ENCODE peak calls at places on chromosomes 12 and 14, in ten cellular contexts. O, Z, R, C, H, F, W, P, U and A are unnamed samples.

GRCh38 chr14:54207075-54207474 is 189.7 kb upstream of the CDKN3 start:
- DNase-seq in O (no peak), Z (no peak), R (no peak), C (no peak), H (no peak), F (no peak), W (no peak), P (no peak), U (no peak), A (no peak)

GRCh38 chr14:89340200-89340667 is 76.8 kb downstream of the FOXN3 start:
- DNase-seq in O (no peak), Z (no peak), R (peak), C (no peak), H (peak), F (no peak), W (no peak), P (no peak), U (no peak), A (no peak)

GRCh38 chr14:90628825-90629224 is 187.4 kb downstream of the TTC7B start:
- DNase-seq in O (no peak), Z (no peak), R (no peak), C (no peak), H (no peak), F (no peak), W (no peak), P (no peak), U (no peak), A (no peak)

GRCh38 chr14:100530270-100531072 is 56.7 kb downstream of the BEGAIN start:
- DNase-seq in O (peak), Z (peak), R (peak), C (no peak), H (no peak), F (peak), W (no peak), P (no peak), U (peak), A (no peak)

GRCh38 chr14:73007835-73008234 is 19.1 kb downstream of the ZFYVE1 start:
- DNase-seq in O (no peak), Z (no peak), R (peak), C (no peak), H (no peak), F (no peak), W (no peak), P (no peak), U (no peak), A (no peak)

GRCh38 chr12:131072446-131073230 is 118.9 kb downstream of the ADGRD1 start:
- DNase-seq in O (peak), Z (peak), R (no peak), C (no peak), H (no peak), F (peak), W (peak), P (no peak), U (no peak), A (no peak)

GRCh38 chr12:72295101-72295500 is 22.9 kb downstream of the TRHDE start:
- DNase-seq in O (no peak), Z (no peak), R (no peak), C (no peak), H (peak), F (no peak), W (peak), P (no peak), U (no peak), A (no peak)

GRCh38 chr12:8461426-8461825 is 5.7 kb downstream of the CLEC6A start:
- DNase-seq in O (no peak), Z (no peak), R (no peak), C (no peak), H (no peak), F (no peak), W (no peak), P (no peak), U (no peak), A (no peak)

GRCh38 chr14:103679351-103679750 is 35.9 kb downstream of the XRCC3 start:
- DNase-seq in O (peak), Z (peak), R (no peak), C (no peak), H (peak), F (no peak), W (no peak), P (no peak), U (no peak), A (no peak)

GRCh38 chr12:836952-837351 is 84.6 kb downstream of the WNK1 start:
- DNase-seq in O (no peak), Z (no peak), R (no peak), C (no peak), H (no peak), F (no peak), W (no peak), P (no peak), U (no peak), A (no peak)

GRCh38 chr14:105882626-105883025 is 356.2 kb downstream of the TMEM121 start:
- DNase-seq in O (peak), Z (peak), R (no peak), C (no peak), H (no peak), F (peak), W (peak), P (no peak), U (peak), A (no peak)

GRCh38 chr14:105888151-105888550 is 361.8 kb downstream of the TMEM121 start:
- DNase-seq in O (peak), Z (no peak), R (no peak), C (no peak), H (no peak), F (peak), W (no peak), P (no peak), U (peak), A (no peak)

GRCh38 chr14:105884808-105885281 is 358.5 kb downstream of the TMEM121 start:
- DNase-seq in O (peak), Z (peak), R (no peak), C (no peak), H (no peak), F (peak), W (peak), P (no peak), U (peak), A (no peak)

GRCh38 chr14:105883066-105884005 is 357.0 kb downstream of the TMEM121 start:
- DNase-seq in O (peak), Z (peak), R (no peak), C (no peak), H (no peak), F (peak), W (peak), P (no peak), U (peak), A (peak)

GRCh38 chr14:105885561-105886320 is 359.4 kb downstream of the TMEM121 start:
- DNase-seq in O (peak), Z (peak), R (no peak), C (no peak), H (no peak), F (peak), W (peak), P (no peak), U (peak), A (no peak)
- H3K4me3 ChIP-seq in O (no peak), Z (no peak), R (no peak), C (no peak), H (no peak), F (no peak), W (no peak), P (no peak), U (no peak), A (no peak)

GRCh38 chr12:116423053-116423452 is 136.1 kb upstream of the MAP1LC3B2 start:
- DNase-seq in O (no peak), Z (no peak), R (peak), C (no peak), H (peak), F (no peak), W (no peak), P (no peak), U (no peak), A (no peak)

GRCh38 chr12:116427200-116427932 is 131.8 kb upstream of the MAP1LC3B2 start:
- DNase-seq in O (no peak), Z (no peak), R (peak), C (no peak), H (no peak), F (no peak), W (no peak), P (no peak), U (no peak), A (no peak)

GRCh38 chr12:116426391-116427136 is 132.6 kb upstream of the MAP1LC3B2 start:
- DNase-seq in O (peak), Z (no peak), R (peak), C (peak), H (peak), F (peak), W (peak), P (peak), U (peak), A (peak)

GRCh38 chr12:116421785-116422538 is 137.2 kb upstream of the MAP1LC3B2 start:
- DNase-seq in O (no peak), Z (no peak), R (no peak), C (no peak), H (no peak), F (no peak), W (no peak), P (no peak), U (no peak), A (no peak)

DNA sequence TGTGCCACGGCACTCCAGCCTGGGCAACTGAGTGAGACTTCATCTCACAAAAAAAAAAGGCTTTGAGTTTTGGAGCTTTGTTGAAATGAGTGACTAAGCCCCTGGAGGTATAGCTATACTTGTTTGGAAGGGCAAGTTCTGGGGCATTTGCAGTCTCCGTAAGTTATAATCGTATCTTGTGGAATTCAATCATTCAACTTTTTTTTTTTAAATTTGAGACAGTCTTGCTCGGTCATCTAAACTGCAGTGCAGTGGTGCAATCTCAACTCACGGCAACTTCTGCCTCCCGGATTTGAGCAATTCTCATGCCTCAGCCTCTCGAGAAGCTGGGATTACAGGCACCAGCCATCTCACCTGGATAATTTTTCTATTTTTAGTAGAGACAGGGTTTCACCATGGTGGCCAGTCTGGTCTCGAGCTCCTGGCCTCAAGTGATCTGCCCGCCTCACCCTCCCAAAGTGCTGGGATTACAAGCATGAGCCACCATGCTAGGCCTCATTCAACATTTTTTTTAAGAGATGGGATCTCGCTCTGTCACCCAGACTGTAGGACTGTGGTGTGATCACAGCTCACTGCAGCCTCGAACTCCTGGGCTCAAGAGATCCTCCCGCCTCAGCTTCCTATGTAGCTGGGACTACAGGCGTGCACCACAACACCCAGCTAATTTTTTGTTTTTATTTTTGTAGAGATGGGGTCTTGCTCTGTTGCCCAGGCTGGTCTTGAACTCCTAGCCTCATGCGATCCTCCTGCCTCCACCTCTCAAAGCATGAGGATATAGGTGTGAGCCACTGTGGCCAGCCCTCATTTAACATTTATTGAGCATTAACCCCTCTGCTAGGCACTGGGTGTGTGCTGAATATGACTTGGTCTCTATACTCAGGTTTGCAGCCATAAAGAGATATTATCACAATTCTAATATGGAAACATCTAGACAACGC is 133.7 kb upstream of the MAP1LC3B2 start:
- DNase-seq in O (no peak), Z (no peak), R (no peak), C (no peak), H (no peak), F (no peak), W (no peak), P (no peak), U (no peak), A (no peak)
- H3K27ac ChIP-seq in O (no peak), Z (no peak), R (peak), C (peak), H (no peak), F (peak), W (peak), P (no peak), U (no peak), A (peak)

GRCh38 chr12:51847830-51848727 is at the start of gene FIGNL2:
- DNase-seq in O (no peak), Z (no peak), R (peak), C (no peak), H (no peak), F (no peak), W (no peak), P (no peak), U (no peak), A (no peak)
- H3K4me3 ChIP-seq in O (peak), Z (peak), R (peak), C (peak), H (peak), F (peak), W (peak), P (peak), U (peak), A (peak)

DNA sequence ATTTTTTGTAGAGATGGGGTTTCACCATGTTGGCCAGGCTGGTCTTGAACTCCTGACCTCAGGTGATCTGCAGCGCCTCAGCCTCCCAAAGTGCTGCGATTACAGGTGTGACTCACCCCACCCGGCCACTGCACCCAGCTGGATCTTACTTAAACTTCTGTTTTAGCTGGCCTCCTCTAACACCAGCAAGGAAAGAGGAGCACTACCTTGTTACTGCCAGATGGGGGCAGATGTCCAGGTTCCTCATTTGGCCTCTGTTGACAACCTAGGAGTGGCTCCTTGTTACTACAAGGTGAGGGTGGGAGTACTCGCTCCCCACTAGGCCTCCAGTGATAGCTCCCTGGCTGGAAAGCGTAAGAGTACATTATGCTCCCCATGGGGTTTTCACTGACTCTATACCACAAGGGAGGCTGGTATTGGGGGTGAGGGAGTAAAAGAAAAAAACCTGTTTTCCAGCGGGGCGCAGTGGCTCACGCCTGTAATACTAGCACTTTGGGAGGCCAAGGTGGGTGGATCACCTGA is 13.1 kb upstream of the ARF6 start:
- DNase-seq in O (no peak), Z (peak), R (peak), C (no peak), H (peak), F (no peak), W (peak), P (no peak), U (no peak), A (no peak)
- H3K27ac ChIP-seq in O (no peak), Z (peak), R (peak), C (no peak), H (no peak), F (no peak), W (no peak), P (no peak), U (peak), A (no peak)